ENCODE peak calls at places on chromosomes 1 and 21, in seven cellular contexts. G is IMR-90, C is endothelial cell, L is lower lobe of right lung, T is lower leg skin, K is mucosa of descending colon, W is astrocyte of the cerebellum. J is an unnamed sample.

GRCh38 chr1:78367700-78368099 is 123.1 kb upstream of the PTGFR start:
- DNase-seq in G (no peak), C (no peak), L (no peak), T (no peak), K (no peak), W (no peak), J (no peak)

GRCh38 chr1:196689001-196689400 is 37.2 kb downstream of the CFH start:
- DNase-seq in G (no peak), C (no peak), L (no peak), T (no peak), K (no peak), W (no peak), J (no peak)

GRCh38 chr1:171160181-171160580 is 24.9 kb upstream of the FMO2 start:
- DNase-seq in G (no peak), C (no peak), L (no peak), T (no peak), K (no peak), W (no peak), J (no peak)

GRCh38 chr1:63935553-63935952 is 161.7 kb downstream of the ROR1 start:
- DNase-seq in G (no peak), C (no peak), L (no peak), T (no peak), K (no peak), W (no peak), J (no peak)

GRCh38 chr1:179127163-179127895 is 45.5 kb downstream of the TOR3A start:
- DNase-seq in G (peak; percentile 55), C (no peak), L (no peak), T (no peak), K (no peak), W (no peak), J (no peak)

GRCh38 chr1:11168731-11169130 is 20.4 kb upstream of the ANGPTL7 start:
- DNase-seq in G (no peak), C (no peak), L (no peak), T (no peak), K (no peak), W (no peak), J (no peak)

GRCh38 chr1:187819081-187819480 is 990.3 kb downstream of the PLA2G4A start:
- DNase-seq in G (no peak), C (no peak), L (no peak), T (no peak), K (no peak), W (peak; percentile 16), J (no peak)

GRCh38 chr1:7586031-7586941 is 184.8 kb upstream of the VAMP3 start:
- DNase-seq in G (no peak), C (no peak), L (peak; percentile 28), T (peak; percentile 64), K (no peak), W (no peak), J (no peak)

GRCh38 chr21:30102881-30103280 is 63.7 kb downstream of the CLDN17 start:
- DNase-seq in G (no peak), C (no peak), L (no peak), T (no peak), K (no peak), W (no peak), J (no peak)

GRCh38 chr1:193062698-193063463 is 3.5 kb downstream of the RO60 start:
- DNase-seq in G (no peak), C (no peak), L (no peak), T (no peak), K (no peak), W (no peak), J (no peak)

GRCh38 chr1:193054169-193054675 is 4.9 kb downstream of the UCHL5 start:
- DNase-seq in G (no peak), C (no peak), L (no peak), T (no peak), K (no peak), W (no peak), J (no peak)

GRCh38 chr1:193060938-193061337 is 1.5 kb downstream of the RO60 start:
- DNase-seq in G (peak; percentile 22), C (no peak), L (no peak), T (no peak), K (no peak), W (no peak), J (no peak)

GRCh38 chr1:193058529-193059281 is 455 bp downstream of the UCHL5 start:
- DNase-seq in G (peak; percentile 56), C (peak; percentile 16), L (peak; percentile 77), T (peak; percentile 87), K (peak; percentile 66), W (no peak), J (no peak)

GRCh38 chr1:193059282-193060225 is at the start of the genes RO60 and UCHL5:
- DNase-seq in G (peak; percentile 99), C (peak; percentile 92), L (peak; percentile 97), T (peak; percentile 99), K (peak; percentile 97), W (peak; percentile 94), J (peak; percentile 98)
- TF ChIP-seq CTCF in G (no peak), C (no peak), L (no peak), T (no peak), K (no peak), W (no peak), J (no peak)

DNA sequence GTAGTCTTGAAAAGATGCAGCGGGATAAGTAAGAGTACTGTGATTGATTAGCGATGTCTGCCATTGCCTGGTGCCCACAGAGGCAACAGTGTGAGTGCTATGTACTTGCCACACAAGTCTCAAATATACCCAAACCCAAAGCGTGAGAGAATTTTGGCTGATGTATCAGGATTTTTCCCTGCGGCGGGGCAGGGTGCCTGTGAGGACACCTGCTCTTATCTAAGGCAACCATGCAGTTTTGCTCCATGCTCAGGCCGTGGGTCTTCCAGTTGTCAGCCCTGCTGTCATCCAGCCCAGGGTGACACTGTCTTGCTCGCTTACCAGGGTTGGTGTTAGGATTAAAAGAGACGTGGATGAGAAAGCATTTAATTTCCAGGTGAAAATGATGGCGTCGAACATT is 202.7 kb downstream of the PTPRU start:
- DNase-seq in G (no peak), C (no peak), L (no peak), T (peak; percentile 66), K (no peak), W (no peak), J (no peak)
- TF ChIP-seq CTCF in G (no peak), C (no peak), L (no peak), T (no peak), K (no peak), W (no peak), J (no peak)

DNA sequence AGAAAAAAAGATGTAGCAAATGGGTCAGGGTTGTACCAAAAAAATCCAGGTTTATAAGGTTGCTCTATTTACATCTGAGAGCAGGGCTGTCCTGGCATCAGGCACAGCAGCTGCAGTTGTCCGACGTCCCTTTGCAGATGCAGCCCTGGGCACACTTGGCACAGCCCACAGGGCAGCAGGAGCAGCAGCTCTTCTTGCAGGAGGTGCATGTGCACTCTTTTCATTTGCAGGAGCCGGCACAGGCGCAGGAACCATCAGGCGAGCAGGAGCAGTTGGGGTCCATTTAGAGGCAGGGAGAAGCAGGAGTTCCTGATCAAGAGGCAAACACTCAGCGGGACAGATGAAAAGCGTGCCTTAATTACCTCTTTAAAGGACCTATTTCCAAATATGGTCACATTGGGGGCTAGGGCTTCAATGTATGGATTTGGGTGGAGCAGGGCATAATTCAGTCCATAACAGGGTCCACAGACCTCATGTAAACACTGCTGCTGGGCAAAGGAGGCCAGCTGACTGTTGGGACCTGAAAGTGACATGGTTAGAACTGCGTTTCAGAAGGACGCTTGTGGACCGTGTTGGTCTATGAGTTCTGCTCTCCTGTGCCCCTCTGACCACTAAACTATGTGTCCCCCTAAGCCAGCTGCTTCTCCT is 4.3 kb upstream of the CPLANE2 start:
- DNase-seq in G (no peak), C (no peak), L (peak; percentile 24), T (no peak), K (no peak), W (no peak), J (no peak)
- TF ChIP-seq CTCF in G (no peak), C (no peak), L (no peak), T (no peak), K (no peak), W (no peak), J (no peak)

DNA sequence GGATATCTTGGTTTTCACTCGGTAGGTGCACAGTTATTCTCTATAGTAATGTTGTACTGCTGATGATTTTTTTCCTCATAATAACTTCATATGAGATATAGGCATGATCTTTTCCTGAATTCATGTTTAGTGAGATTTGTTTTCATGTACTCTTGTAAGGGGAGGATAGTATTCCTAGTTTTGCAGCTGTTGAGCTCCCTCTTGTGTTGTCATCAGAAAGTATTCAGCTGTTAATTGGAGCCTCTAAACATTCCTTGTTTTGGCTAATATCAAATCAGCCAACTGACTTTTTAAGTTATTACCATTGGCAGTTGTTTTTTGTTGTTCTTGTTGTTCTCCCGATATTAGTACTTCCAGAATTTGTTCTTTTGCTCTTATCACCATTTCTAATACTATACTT is 24.4 kb downstream of the OR10R2 start:
- DNase-seq in G (no peak), C (no peak), L (no peak), T (no peak), K (no peak), W (no peak), J (no peak)
- TF ChIP-seq CTCF in G (no peak), C (no peak), L (peak; percentile 13), T (no peak), K (no peak), W (no peak), J (no peak)

GRCh38 chr21:43301424-43302355 is 125.2 kb downstream of the SIK1 start:
- DNase-seq in G (no peak), C (no peak), L (peak; percentile 37), T (no peak), K (no peak), W (no peak), J (no peak)

GRCh38 chr21:43304206-43304605 is 122.7 kb downstream of the SIK1 start:
- DNase-seq in G (no peak), C (no peak), L (no peak), T (no peak), K (no peak), W (no peak), J (no peak)

GRCh38 chr21:43303240-43304178 is 123.4 kb downstream of the SIK1 start:
- DNase-seq in G (no peak), C (no peak), L (no peak), T (no peak), K (no peak), W (no peak), J (no peak)

GRCh38 chr21:43302356-43302700 is 124.6 kb downstream of the SIK1 start:
- DNase-seq in G (no peak), C (no peak), L (no peak), T (no peak), K (no peak), W (no peak), J (no peak)

GRCh38 chr21:43302769-43303168 is 124.2 kb downstream of the SIK1 start:
- DNase-seq in G (no peak), C (no peak), L (no peak), T (no peak), K (no peak), W (no peak), J (no peak)
- TF ChIP-seq CTCF in G (no peak), C (no peak), L (no peak), T (no peak), K (no peak), W (no peak), J (no peak)

J was measured in osteocyte.